ENCODE peak calls at places on chromosomes 3 and 15, in nine cellular contexts. V is testis; K is lung; C is hepatocyte; E is HFFc6; A is GM23338; R is GM12865; O is GM20000; S is CD4-positive, alpha-beta T cell. G is an unnamed sample.

GRCh38 chr3:27888562-27888961 is 166.4 kb upstream of the EOMES start:
- DNase-seq in E (no peak), R (no peak), K (no peak), V (no peak), A (peak), C (no peak), O (no peak), S (no peak), G (no peak)

GRCh38 chr3:114447950-114448479 is 154.2 kb downstream of the TIGIT start:
- DNase-seq in O (no peak), E (no peak), C (no peak), S (no peak), A (no peak), R (no peak), V (no peak), K (no peak), G (no peak)

GRCh38 chr15:92449476-92449875 is 55.8 kb downstream of the ST8SIA2 start:
- DNase-seq in O (no peak), A (no peak), K (no peak), E (peak), V (no peak), C (no peak), S (no peak), R (no peak), G (no peak)

GRCh38 chr3:46085421-46086082 is 58.3 kb upstream of the XCR1 start:
- DNase-seq in K (no peak), S (no peak), E (no peak), O (no peak), C (no peak), A (no peak), R (no peak), V (no peak), G (no peak)

GRCh38 chr3:53318522-53318921 is 28.8 kb downstream of the DCP1A start:
- DNase-seq in A (no peak), K (no peak), E (peak), V (no peak), C (no peak), S (no peak), O (no peak), R (no peak), G (no peak)

GRCh38 chr3:193884652-193885051 is 251.3 kb upstream of the HES1 start:
- DNase-seq in O (no peak), V (peak), A (no peak), R (no peak), S (no peak), E (no peak), K (no peak), C (no peak), G (no peak)

GRCh38 chr15:67678948-67679347 is 136.4 kb downstream of the MAP2K5 start:
- DNase-seq in A (no peak), S (no peak), C (no peak), O (no peak), K (no peak), E (no peak), V (no peak), R (no peak), G (no peak)

GRCh38 chr15:40282870-40283614 is at the start of gene ANKRD63:
- DNase-seq in A (peak), C (no peak), K (no peak), O (peak), R (no peak), V (no peak), E (no peak), S (peak), G (peak)

GRCh38 chr3:188819939-188820338 is 351.8 kb upstream of the TPRG1 start:
- DNase-seq in K (no peak), S (no peak), V (no peak), R (no peak), A (no peak), E (no peak), O (no peak), C (no peak), G (no peak)

GRCh38 chr3:100335137-100335833 is 728 bp downstream of the NIT2 start:
- DNase-seq in V (peak), A (peak), R (peak), S (no peak), K (no peak), E (no peak), O (peak), C (peak), G (peak)

GRCh38 chr15:84669726-84670125 is 11.7 kb upstream of the NMB start:
- DNase-seq in K (no peak), C (no peak), A (no peak), E (no peak), R (no peak), O (no peak), V (no peak), S (no peak), G (no peak)

GRCh38 chr3:155908086-155908485 is 37.6 kb downstream of the GMPS start:
- DNase-seq in E (no peak), A (peak), K (no peak), R (no peak), C (no peak), S (no peak), V (no peak), O (no peak), G (no peak)

GRCh38 chr3:97235179-97235578 is 420.8 kb downstream of the EPHA6 start:
- DNase-seq in V (no peak), A (no peak), S (no peak), O (no peak), K (no peak), R (no peak), E (no peak), C (no peak), G (no peak)

GRCh38 chr15:64975390-64975789 is 14.3 kb downstream of the SPG21 start:
- DNase-seq in R (no peak), S (no peak), K (no peak), A (no peak), C (no peak), V (no peak), O (no peak), E (no peak), G (no peak)

GRCh38 chr3:56314842-56315241 is 153.4 kb downstream of the ERC2 start:
- DNase-seq in C (no peak), O (no peak), E (no peak), V (no peak), S (no peak), R (no peak), K (no peak), A (peak), G (no peak)

GRCh38 chr3:112007641-112008040 is 8.9 kb downstream of the TAGLN3 start:
- DNase-seq in R (no peak), A (no peak), E (peak), K (no peak), C (no peak), O (no peak), S (no peak), V (no peak), G (no peak)

GRCh38 chr3:165770781-165771180 is 66.4 kb downstream of the BCHE start:
- DNase-seq in V (no peak), E (no peak), C (no peak), K (no peak), O (no peak), R (no peak), S (no peak), A (no peak), G (no peak)

GRCh38 chr15:37094542-37095196 is 5.7 kb downstream of the MEIS2 start:
- DNase-seq in K (no peak), R (peak), C (peak), O (no peak), V (no peak), E (no peak), S (no peak), A (no peak), G (no peak)

GRCh38 chr15:100016632-100017031 is 283.4 kb upstream of the LYSMD4 start:
- DNase-seq in V (no peak), E (no peak), R (no peak), S (no peak), C (no peak), A (no peak), O (no peak), K (no peak), G (no peak)

GRCh38 chr3:46950177-46950576 is 26.4 kb downstream of the CCDC12 start:
- DNase-seq in S (no peak), R (no peak), K (no peak), E (no peak), A (no peak), V (no peak), C (no peak), O (no peak), G (no peak)

GRCh38 chr3:46864051-46864881 is 1.0 kb upstream of the MYL3 start:
- DNase-seq in V (no peak), S (no peak), C (no peak), O (no peak), R (no peak), E (no peak), A (no peak), K (no peak), G (no peak)

GRCh38 chr3:138479355-138479964 is 45.0 kb downstream of the ESYT3 start:
- DNase-seq in S (no peak), R (peak), V (peak), K (no peak), E (peak), C (peak), O (peak), A (peak), G (no peak)

GRCh38 chr3:100225883-100226282 is 34.9 kb upstream of the TBC1D23 start:
- DNase-seq in E (no peak), V (no peak), A (no peak), O (no peak), K (no peak), S (no peak), R (no peak), C (no peak), G (no peak)

GRCh38 chr3:152048826-152049225 is 175.4 kb downstream of the SUCNR1 start:
- DNase-seq in O (no peak), V (no peak), C (no peak), R (no peak), S (no peak), A (no peak), E (no peak), K (no peak), G (no peak)

GRCh38 chr3:7285502-7285901 is 424.6 kb downstream of the GRM7 start:
- DNase-seq in R (peak), V (peak), S (no peak), C (no peak), K (no peak), E (no peak), A (peak), O (no peak), G (no peak)

GRCh38 chr15:52021128-52021671 is 2.2 kb downstream of the MAPK6 start:
- DNase-seq in R (peak), V (peak), C (peak), K (peak), E (peak), A (peak), S (peak), O (peak), G (no peak)
- TF ChIP-seq CTCF in R (no peak), V (no peak), C (no peak), K (no peak), E (no peak), A (no peak), S (no peak), O (no peak), G (no peak)

GRCh38 chr3:126703512-126704493 is at the start of gene CHCHD6:
- DNase-seq in E (peak), R (peak), A (peak), K (peak), S (peak), C (peak), V (peak), O (peak), G (peak)
- TF ChIP-seq CTCF in E (peak), R (no peak), A (peak), K (no peak), S (peak), C (no peak), V (no peak), O (no peak), G (no peak)

GRCh38 chr3:30443756-30444673 is 162.4 kb upstream of the TGFBR2 start:
- DNase-seq in R (no peak), O (no peak), V (no peak), K (no peak), C (no peak), S (no peak), A (no peak), E (no peak), G (no peak)
- TF ChIP-seq CTCF in R (no peak), O (no peak), V (no peak), K (no peak), C (no peak), S (no peak), A (no peak), E (no peak), G (no peak)

GRCh38 chr3:23740517-23741402 is 65.0 kb upstream of the UBE2E1 start:
- DNase-seq in V (no peak), R (peak), K (peak), O (peak), C (peak), E (no peak), A (no peak), S (no peak), G (no peak)

GRCh38 chr3:23741403-23741706 is 64.4 kb upstream of the UBE2E1 start:
- DNase-seq in O (no peak), S (no peak), R (no peak), V (no peak), E (no peak), K (no peak), A (no peak), C (no peak), G (no peak)

GRCh38 chr3:23746473-23746872 is 59.3 kb upstream of the UBE2E1 start:
- DNase-seq in S (no peak), K (no peak), O (no peak), A (peak), R (no peak), V (no peak), E (no peak), C (no peak), G (no peak)

GRCh38 chr3:23739536-23739935 is 66.2 kb upstream of the UBE2E1 start:
- DNase-seq in C (no peak), K (no peak), S (no peak), A (no peak), O (no peak), V (peak), R (no peak), E (peak), G (no peak)

GRCh38 chr3:23743141-23743784 is 62.5 kb upstream of the UBE2E1 start:
- DNase-seq in E (no peak), V (no peak), K (no peak), O (no peak), A (peak), R (no peak), S (no peak), C (no peak), G (no peak)
- TF ChIP-seq CTCF in E (no peak), V (no peak), K (no peak), O (no peak), A (peak), R (no peak), S (no peak), C (peak), G (no peak)

GRCh38 chr15:69224383-69224782 is 63.9 kb downstream of the GLCE start:
- DNase-seq in E (no peak), S (no peak), K (no peak), V (no peak), R (no peak), A (peak), C (peak), O (no peak), G (no peak)

GRCh38 chr15:69222002-69222474 is 61.6 kb downstream of the GLCE start:
- DNase-seq in O (no peak), R (no peak), S (no peak), V (no peak), C (peak), A (no peak), E (no peak), K (no peak), G (no peak)

GRCh38 chr15:69226028-69226355 is 65.6 kb downstream of the GLCE start:
- DNase-seq in A (no peak), C (no peak), K (no peak), V (no peak), E (no peak), O (no peak), R (no peak), S (no peak), G (no peak)

GRCh38 chr15:69223083-69223813 is 62.8 kb downstream of the GLCE start:
- DNase-seq in K (no peak), R (no peak), V (no peak), E (no peak), C (no peak), A (no peak), S (no peak), O (no peak), G (no peak)

DNA sequence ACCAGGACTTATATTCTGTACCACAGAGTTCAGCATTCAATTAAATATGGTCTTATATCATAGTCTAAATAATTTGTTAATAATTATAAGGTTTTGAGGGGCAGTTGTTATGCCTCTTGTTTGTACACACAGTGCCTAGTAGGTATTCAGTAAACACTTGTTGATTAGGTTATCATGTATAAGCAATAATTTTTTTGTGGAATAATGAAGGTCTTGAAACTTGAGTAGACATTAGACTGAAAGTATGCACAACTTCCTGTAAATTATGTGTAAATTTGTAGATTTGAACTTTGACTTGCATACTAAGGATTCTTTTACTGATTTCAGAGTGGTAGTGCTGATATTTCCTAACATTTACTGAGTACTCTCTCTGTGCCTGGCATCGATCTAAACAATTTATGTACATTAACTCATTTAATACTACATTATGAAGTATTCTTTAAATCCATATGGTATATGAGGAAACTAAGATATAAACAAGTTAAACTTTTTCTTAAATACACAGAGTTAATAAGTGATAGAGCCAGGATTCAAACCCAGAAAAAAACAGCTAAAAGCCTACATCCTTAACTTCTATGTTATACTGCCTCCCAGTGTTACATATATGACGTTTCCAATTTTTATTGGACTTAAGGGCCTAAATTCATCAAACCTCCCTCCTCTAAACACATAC is 65.1 kb downstream of the GLCE start:
- DNase-seq in C (peak), K (no peak), S (no peak), V (no peak), O (no peak), A (peak), E (peak), R (peak), G (no peak)
- TF ChIP-seq CTCF in C (peak), K (no peak), S (no peak), V (no peak), O (no peak), A (peak), E (peak), R (peak), G (no peak)

GRCh38 chr3:128621234-128621633 is 29.4 kb downstream of the RPN1 start:
- DNase-seq in K (no peak), E (no peak), C (no peak), O (no peak), S (no peak), V (no peak), R (no peak), A (no peak), G (no peak)

GRCh38 chr3:128621931-128622330 is 28.7 kb downstream of the RPN1 start:
- DNase-seq in S (no peak), A (no peak), E (no peak), C (no peak), R (no peak), K (no peak), V (no peak), O (no peak), G (no peak)

GRCh38 chr3:128624526-128625138 is 26.0 kb downstream of the RPN1 start:
- DNase-seq in S (no peak), C (no peak), V (no peak), A (no peak), O (no peak), R (no peak), K (no peak), E (no peak), G (no peak)

GRCh38 chr3:128623762-128624176 is 26.8 kb downstream of the RPN1 start:
- DNase-seq in K (no peak), V (no peak), C (no peak), E (no peak), R (no peak), A (no peak), O (no peak), S (no peak), G (no peak)

DNA sequence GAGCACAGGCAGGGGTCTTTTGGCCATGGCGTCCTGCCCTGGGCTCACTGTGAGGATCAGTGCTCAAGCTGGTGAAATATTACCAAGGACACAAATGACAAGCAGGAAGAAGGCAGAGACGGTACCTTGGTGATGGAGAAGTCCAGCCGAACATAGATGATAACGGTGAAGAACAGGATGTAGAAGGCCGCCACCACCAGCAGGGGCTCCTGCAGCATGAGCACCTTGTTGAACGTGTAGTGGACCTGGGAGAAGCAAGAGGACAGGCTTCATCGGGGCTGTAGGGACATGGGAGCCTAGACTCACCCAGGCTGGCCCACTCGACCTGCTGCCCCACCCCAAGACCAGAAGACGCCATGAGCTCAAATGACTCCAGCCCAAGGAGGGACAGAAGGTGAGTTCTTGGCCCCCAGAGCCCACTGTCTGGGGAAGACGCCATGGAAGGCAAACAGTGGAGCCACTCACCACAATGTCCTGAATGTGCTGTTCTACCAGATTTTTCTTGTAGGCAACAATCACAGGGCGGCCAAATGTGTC is 25.1 kb downstream of the RPN1 start:
- DNase-seq in A (no peak), R (no peak), K (no peak), C (no peak), E (no peak), S (no peak), O (no peak), V (no peak), G (no peak)
- TF ChIP-seq CTCF in A (no peak), R (no peak), K (no peak), C (no peak), E (no peak), S (no peak), O (no peak), V (no peak), G (no peak)

G was measured in activated B cell treated with CpG ODN at 0.5 μM for 24 hours.